ENCODE peak calls at places on chromosome 1, in eight cellular contexts. One of them, this sample, is unnamed.

GRCh38 chr1:47229884-47230691 is 1.9 kb downstream of the TAL1 start:
- DNase-seq in Right ventricle myocardium superior: no peak
- DNase-seq in central memory CD4-positive, alpha-beta T cell: no peak
- DNase-seq in activated gamma-delta T cell treated with anti-CD3 and anti-CD28 coated beads, Interleukin-2, amount 50 U/mL, for 16 hours: no peak
- DNase-seq in naive thymus-derived CD8-positive, alpha-beta T cell: no peak
- DNase-seq in sciatic nerve: no peak
- DNase-seq in bronchial epithelial cell: no peak
- DNase-seq in endodermal cell: no peak
- DNase-seq in this sample: no peak

GRCh38 chr1:78279051-78279450 is 211.7 kb upstream of the PTGFR start:
- DNase-seq in Right ventricle myocardium superior: no peak
- DNase-seq in sciatic nerve: no peak
- DNase-seq in bronchial epithelial cell: peak
- DNase-seq in endodermal cell: no peak
- DNase-seq in central memory CD4-positive, alpha-beta T cell: no peak
- DNase-seq in activated gamma-delta T cell treated with anti-CD3 and anti-CD28 coated beads, Interleukin-2, amount 50 U/mL, for 16 hours: no peak
- DNase-seq in naive thymus-derived CD8-positive, alpha-beta T cell: no peak
- DNase-seq in this sample: no peak

GRCh38 chr1:183841950-183842816 is 37.3 kb downstream of the RGL1 start:
- DNase-seq in Right ventricle myocardium superior: peak
- DNase-seq in bronchial epithelial cell: peak
- DNase-seq in central memory CD4-positive, alpha-beta T cell: no peak
- DNase-seq in sciatic nerve: no peak
- DNase-seq in activated gamma-delta T cell treated with anti-CD3 and anti-CD28 coated beads, Interleukin-2, amount 50 U/mL, for 16 hours: no peak
- DNase-seq in naive thymus-derived CD8-positive, alpha-beta T cell: peak
- DNase-seq in endodermal cell: no peak
- DNase-seq in this sample: no peak

GRCh38 chr1:36994863-36995262 is 39.5 kb downstream of the GRIK3 start:
- DNase-seq in central memory CD4-positive, alpha-beta T cell: no peak
- DNase-seq in Right ventricle myocardium superior: no peak
- DNase-seq in naive thymus-derived CD8-positive, alpha-beta T cell: no peak
- DNase-seq in sciatic nerve: no peak
- DNase-seq in activated gamma-delta T cell treated with anti-CD3 and anti-CD28 coated beads, Interleukin-2, amount 50 U/mL, for 16 hours: no peak
- DNase-seq in bronchial epithelial cell: no peak
- DNase-seq in endodermal cell: no peak
- DNase-seq in this sample: no peak

GRCh38 chr1:25889470-25889869 is 14.0 kb upstream of the PAQR7 start:
- DNase-seq in activated gamma-delta T cell treated with anti-CD3 and anti-CD28 coated beads, Interleukin-2, amount 50 U/mL, for 16 hours: no peak
- DNase-seq in central memory CD4-positive, alpha-beta T cell: no peak
- DNase-seq in naive thymus-derived CD8-positive, alpha-beta T cell: no peak
- DNase-seq in endodermal cell: no peak
- DNase-seq in Right ventricle myocardium superior: no peak
- DNase-seq in bronchial epithelial cell: no peak
- DNase-seq in sciatic nerve: no peak
- DNase-seq in this sample: no peak

GRCh38 chr1:8011016-8011415 is 15.1 kb downstream of the ERRFI1 start:
- DNase-seq in sciatic nerve: no peak
- DNase-seq in Right ventricle myocardium superior: no peak
- DNase-seq in bronchial epithelial cell: no peak
- DNase-seq in naive thymus-derived CD8-positive, alpha-beta T cell: no peak
- DNase-seq in central memory CD4-positive, alpha-beta T cell: no peak
- DNase-seq in activated gamma-delta T cell treated with anti-CD3 and anti-CD28 coated beads, Interleukin-2, amount 50 U/mL, for 16 hours: no peak
- DNase-seq in endodermal cell: no peak
- DNase-seq in this sample: no peak

GRCh38 chr1:20353836-20354235 is 63.2 kb downstream of the VWA5B1 start:
- DNase-seq in Right ventricle myocardium superior: no peak
- DNase-seq in central memory CD4-positive, alpha-beta T cell: no peak
- DNase-seq in naive thymus-derived CD8-positive, alpha-beta T cell: no peak
- DNase-seq in bronchial epithelial cell: no peak
- DNase-seq in activated gamma-delta T cell treated with anti-CD3 and anti-CD28 coated beads, Interleukin-2, amount 50 U/mL, for 16 hours: no peak
- DNase-seq in sciatic nerve: peak
- DNase-seq in endodermal cell: no peak
- DNase-seq in this sample: no peak

GRCh38 chr1:201585099-201585498 is 46.2 kb downstream of the NAV1 start:
- DNase-seq in bronchial epithelial cell: no peak
- DNase-seq in Right ventricle myocardium superior: no peak
- DNase-seq in central memory CD4-positive, alpha-beta T cell: no peak
- DNase-seq in activated gamma-delta T cell treated with anti-CD3 and anti-CD28 coated beads, Interleukin-2, amount 50 U/mL, for 16 hours: no peak
- DNase-seq in endodermal cell: no peak
- DNase-seq in naive thymus-derived CD8-positive, alpha-beta T cell: no peak
- DNase-seq in sciatic nerve: no peak
- DNase-seq in this sample: no peak

GRCh38 chr1:53046930-53047329 is 15.1 kb upstream of the PODN start:
- DNase-seq in central memory CD4-positive, alpha-beta T cell: no peak
- DNase-seq in activated gamma-delta T cell treated with anti-CD3 and anti-CD28 coated beads, Interleukin-2, amount 50 U/mL, for 16 hours: no peak
- DNase-seq in sciatic nerve: no peak
- DNase-seq in naive thymus-derived CD8-positive, alpha-beta T cell: no peak
- DNase-seq in bronchial epithelial cell: no peak
- DNase-seq in Right ventricle myocardium superior: no peak
- DNase-seq in endodermal cell: peak
- DNase-seq in this sample: peak

This sample was measured in PC-9.